ENCODE peak calls at places on chromosomes 3 and 15, in eight cellular contexts. Q is breast epithelium, C is left lung, H is RWPE1, R is heart left ventricle, A is RWPE2, U is lower lobe of right lung, N is A549. O is an unnamed sample.

GRCh38 chr15:31306426-31307269 is 20.0 kb upstream of the KLF13 start:
- DNase-seq in Q (no peak), C (no peak), H (peak; percentile 64), R (peak; percentile 67), A (peak; percentile 85), U (no peak), N (no peak), O (peak; percentile 79)

GRCh38 chr3:154540950-154541604 is 111.1 kb upstream of the GPR149 start:
- DNase-seq in Q (no peak), C (no peak), H (peak; percentile 4), R (no peak), A (no peak), U (no peak), N (no peak), O (no peak)

GRCh38 chr3:58640700-58641372 is 25.7 kb downstream of the FAM3D start:
- DNase-seq in Q (peak; percentile 76), C (peak; percentile 73), H (peak; percentile 72), R (peak; percentile 71), A (peak; percentile 80), U (peak; percentile 84), N (peak; percentile 53), O (peak; percentile 62)

GRCh38 chr3:38646630-38647029 is 2.9 kb downstream of the SCN5A start:
- DNase-seq in Q (no peak), C (no peak), H (no peak), R (peak; percentile 14), A (no peak), U (no peak), N (peak; percentile 63), O (no peak)

GRCh38 chr15:25775317-25775912 is 87.7 kb downstream of the ATP10A start:
- DNase-seq in Q (no peak), C (peak; percentile 33), H (peak; percentile 20), R (peak; percentile 65), A (peak; percentile 63), U (no peak), N (peak; percentile 64), O (no peak)

GRCh38 chr3:169243122-169243521 is 420.4 kb downstream of the MECOM start:
- DNase-seq in Q (no peak), C (no peak), H (no peak), R (no peak), A (no peak), U (no peak), N (no peak), O (no peak)

GRCh38 chr3:31300802-31301443 is 231.8 kb upstream of the STT3B start:
- DNase-seq in Q (no peak), C (no peak), H (no peak), R (no peak), A (no peak), U (no peak), N (no peak), O (no peak)

GRCh38 chr15:79091204-79091867 is 756 bp upstream of the RASGRF1 start:
- DNase-seq in Q (no peak), C (no peak), H (peak; percentile 41), R (no peak), A (peak; percentile 62), U (no peak), N (peak; percentile 47), O (no peak)

GRCh38 chr15:77634266-77634962 is 1.7 kb upstream of the LINGO1 start:
- DNase-seq in Q (no peak), C (peak; percentile 68), H (no peak), R (peak; percentile 47), A (no peak), U (peak; percentile 66), N (peak; percentile 71), O (peak; percentile 21)

GRCh38 chr15:58546066-58546591 is 114.3 kb downstream of the LIPC start:
- DNase-seq in Q (no peak), C (no peak), H (no peak), R (no peak), A (no peak), U (no peak), N (no peak), O (no peak)

GRCh38 chr15:33126559-33127290 is 67.8 kb downstream of the FMN1 start:
- DNase-seq in Q (no peak), C (peak; percentile 61), H (peak; percentile 83), R (peak; percentile 65), A (peak; percentile 94), U (peak; percentile 70), N (peak; percentile 33), O (no peak)

GRCh38 chr3:140338916-140339315 is 338.9 kb upstream of the TRIM42 start:
- DNase-seq in Q (no peak), C (no peak), H (no peak), R (no peak), A (no peak), U (no peak), N (no peak), O (no peak)

GRCh38 chr3:12891985-12892839 is 50.8 kb upstream of the RPL32 start:
- DNase-seq in Q (no peak), C (no peak), H (peak; percentile 48), R (peak; percentile 48), A (no peak), U (peak; percentile 53), N (peak; percentile 62), O (no peak)

GRCh38 chr3:104717828-104718196 is 648.9 kb upstream of the ALCAM start:
- DNase-seq in Q (no peak), C (no peak), H (no peak), R (no peak), A (no peak), U (no peak), N (no peak), O (no peak)

GRCh38 chr3:57094606-57095005 is 34.1 kb downstream of the SPATA12 start:
- DNase-seq in Q (no peak), C (no peak), H (no peak), R (no peak), A (no peak), U (no peak), N (no peak), O (no peak)

GRCh38 chr3:57094011-57094535 is 33.6 kb downstream of the SPATA12 start:
- DNase-seq in Q (no peak), C (no peak), H (no peak), R (no peak), A (no peak), U (no peak), N (no peak), O (no peak)

GRCh38 chr3:57095361-57095760 is 34.9 kb downstream of the SPATA12 start:
- DNase-seq in Q (no peak), C (no peak), H (no peak), R (no peak), A (no peak), U (no peak), N (no peak), O (no peak)

GRCh38 chr3:57091874-57092273 is 31.4 kb downstream of the SPATA12 start:
- DNase-seq in Q (no peak), C (no peak), H (no peak), R (no peak), A (no peak), U (no peak), N (no peak), O (no peak)

DNA sequence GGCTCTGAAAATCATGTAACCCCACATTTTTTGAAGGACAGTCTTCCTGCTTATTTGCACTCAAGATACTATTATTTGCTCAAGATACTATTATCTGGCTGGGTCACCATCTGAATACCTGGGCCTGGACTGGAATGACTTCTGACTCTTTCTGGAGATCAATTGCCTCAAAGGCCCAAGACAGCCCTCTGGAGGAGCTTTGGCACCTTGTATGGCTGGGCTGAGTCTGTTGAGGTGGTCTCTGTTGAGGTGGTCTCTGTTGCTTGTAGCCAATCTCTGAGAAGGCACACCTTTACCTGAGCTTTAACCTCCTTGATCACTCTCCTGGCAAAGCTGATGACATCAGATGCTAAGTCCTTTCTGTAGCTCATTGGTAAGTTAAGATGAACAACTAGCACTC is 33.0 kb downstream of the SPATA12 start:
- DNase-seq in Q (no peak), C (no peak), H (no peak), R (no peak), A (no peak), U (no peak), N (no peak), O (no peak)
- H3K27ac ChIP-seq in Q (peak overlapping the region; percentile 79), C (no peak overlapping the region), H (no peak overlapping the region), R (peak overlapping the region; percentile 29), A (no peak overlapping the region), U (no peak overlapping the region), N (no peak overlapping the region), O (no peak overlapping the region)

GRCh38 chr3:180017846-180018245 is 18.9 kb downstream of the PEX5L start:
- DNase-seq in Q (no peak), C (no peak), H (no peak), R (no peak), A (no peak), U (no peak), N (no peak), O (no peak)

DNA sequence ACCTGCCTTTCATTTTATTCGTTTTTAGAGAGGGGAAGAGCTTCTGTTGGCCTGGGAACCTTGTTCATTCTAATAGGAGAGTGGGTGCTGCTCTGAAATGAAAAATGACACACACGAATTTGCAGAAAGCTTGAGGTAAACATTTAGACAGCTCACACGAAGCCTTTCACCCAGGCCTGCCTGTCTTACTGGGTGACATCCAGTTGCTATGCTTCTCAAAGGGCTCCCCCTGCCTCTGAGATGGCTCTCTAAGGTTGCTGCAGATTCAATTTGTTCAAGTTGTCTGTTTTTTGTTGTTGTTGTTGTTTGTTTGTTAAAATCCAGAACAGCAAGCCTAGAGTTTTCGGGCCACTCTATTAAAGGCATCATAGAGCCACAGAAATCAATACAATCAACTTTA is 18.1 kb downstream of the PEX5L start:
- DNase-seq in Q (no peak), C (no peak), H (no peak), R (no peak), A (no peak), U (no peak), N (no peak), O (peak; percentile 49)
- H3K27ac ChIP-seq in Q (no peak overlapping the region), C (no peak overlapping the region), H (no peak overlapping the region), R (no peak overlapping the region), A (no peak overlapping the region), U (no peak overlapping the region), N (no peak overlapping the region), O (peak overlapping the region; percentile 65)

GRCh38 chr3:187522890-187523289 is 147.3 kb downstream of the SST start:
- DNase-seq in Q (no peak), C (no peak), H (no peak), R (no peak), A (no peak), U (no peak), N (no peak), O (no peak)

GRCh38 chr3:187519428-187519890 is 150.7 kb downstream of the SST start:
- DNase-seq in Q (no peak), C (no peak), H (no peak), R (no peak), A (no peak), U (no peak), N (no peak), O (no peak)

GRCh38 chr3:187522293-187522692 is 147.9 kb downstream of the SST start:
- DNase-seq in Q (no peak), C (no peak), H (no peak), R (no peak), A (no peak), U (no peak), N (no peak), O (no peak)

GRCh38 chr3:187520027-187520945 is 149.9 kb downstream of the SST start:
- DNase-seq in Q (no peak), C (no peak), H (no peak), R (peak; percentile 67), A (no peak), U (no peak), N (no peak), O (no peak)

GRCh38 chr3:187521546-187521945 is 148.6 kb downstream of the SST start:
- DNase-seq in Q (no peak), C (no peak), H (no peak), R (no peak), A (no peak), U (no peak), N (no peak), O (no peak)
- H3K27ac ChIP-seq in Q (no peak overlapping the region), C (no peak overlapping the region), H (no peak overlapping the region), R (peak overlapping the region; percentile 37), A (no peak overlapping the region), U (no peak overlapping the region), N (no peak overlapping the region), O (no peak overlapping the region)

GRCh38 chr3:64164309-64164708 is 61.0 kb downstream of the PRICKLE2 start:
- DNase-seq in Q (no peak), C (no peak), H (no peak), R (no peak), A (no peak), U (no peak), N (no peak), O (no peak)
- H3K27ac ChIP-seq in Q (peak overlapping the region; percentile 52), C (no peak overlapping the region), H (peak overlapping the region; percentile 88), R (no peak overlapping the region), A (peak overlapping the region; percentile 50), U (no peak overlapping the region), N (peak overlapping the region; percentile 77), O (no peak overlapping the region)

O was measured in substantia nigra.